ENCODE peak calls at places on chromosomes 2 and 18, in four cellular contexts. Y is A549, P is K562, T is IMR-90. C is an unnamed sample.

GRCh38 chr2:150494234-150494913 is 6.9 kb upstream of the RND3 start:
- DNase-seq in Y (no peak), P (no peak), T (no peak), C (no peak)

GRCh38 chr2:6780765-6781274 is 84.9 kb downstream of the CMPK2 start:
- DNase-seq in Y (no peak), P (no peak), T (peak; percentile 24), C (peak; percentile 76)

GRCh38 chr18:7904529-7904928 is 337.4 kb downstream of the PTPRM start:
- DNase-seq in Y (peak; percentile 70), P (no peak), T (peak; percentile 95), C (no peak)

GRCh38 chr2:75136001-75136400 is 63.3 kb downstream of the TACR1 start:
- DNase-seq in Y (no peak), P (no peak), T (no peak), C (no peak)

GRCh38 chr2:239593455-239593854 is 192.6 kb upstream of the HDAC4 start:
- DNase-seq in Y (no peak), P (no peak), T (no peak), C (no peak)

GRCh38 chr2:197240713-197241050 is 69.9 kb downstream of the ANKRD44 start:
- DNase-seq in Y (no peak), P (no peak), T (no peak), C (no peak)

GRCh38 chr2:101341421-101341820 is 32.9 kb upstream of the RNF149 start:
- DNase-seq in Y (no peak), P (peak; percentile 35), T (no peak), C (no peak)

GRCh38 chr2:33122726-33123125 is 176.0 kb downstream of the LTBP1 start:
- DNase-seq in Y (no peak), P (peak; percentile 50), T (no peak), C (no peak)

GRCh38 chr2:174176898-174177297 is 71.4 kb downstream of the OLA1 start:
- DNase-seq in Y (no peak), P (no peak), T (peak; percentile 44), C (no peak)

GRCh38 chr18:28582724-28583123 is 405.8 kb upstream of the CDH2 start:
- DNase-seq in Y (no peak), P (no peak), T (no peak), C (no peak)

GRCh38 chr2:25253153-25253617 is 84.8 kb upstream of the POMC start:
- DNase-seq in Y (no peak), P (no peak), T (no peak), C (no peak)

GRCh38 chr2:239286901-239287300 is 113.9 kb downstream of the HDAC4 start:
- DNase-seq in Y (no peak), P (no peak), T (no peak), C (no peak)

GRCh38 chr2:27710640-27711430 is 47.1 kb downstream of the SLC4A1AP start:
- DNase-seq in Y (peak; percentile 75), P (no peak), T (peak; percentile 45), C (no peak)

DNA sequence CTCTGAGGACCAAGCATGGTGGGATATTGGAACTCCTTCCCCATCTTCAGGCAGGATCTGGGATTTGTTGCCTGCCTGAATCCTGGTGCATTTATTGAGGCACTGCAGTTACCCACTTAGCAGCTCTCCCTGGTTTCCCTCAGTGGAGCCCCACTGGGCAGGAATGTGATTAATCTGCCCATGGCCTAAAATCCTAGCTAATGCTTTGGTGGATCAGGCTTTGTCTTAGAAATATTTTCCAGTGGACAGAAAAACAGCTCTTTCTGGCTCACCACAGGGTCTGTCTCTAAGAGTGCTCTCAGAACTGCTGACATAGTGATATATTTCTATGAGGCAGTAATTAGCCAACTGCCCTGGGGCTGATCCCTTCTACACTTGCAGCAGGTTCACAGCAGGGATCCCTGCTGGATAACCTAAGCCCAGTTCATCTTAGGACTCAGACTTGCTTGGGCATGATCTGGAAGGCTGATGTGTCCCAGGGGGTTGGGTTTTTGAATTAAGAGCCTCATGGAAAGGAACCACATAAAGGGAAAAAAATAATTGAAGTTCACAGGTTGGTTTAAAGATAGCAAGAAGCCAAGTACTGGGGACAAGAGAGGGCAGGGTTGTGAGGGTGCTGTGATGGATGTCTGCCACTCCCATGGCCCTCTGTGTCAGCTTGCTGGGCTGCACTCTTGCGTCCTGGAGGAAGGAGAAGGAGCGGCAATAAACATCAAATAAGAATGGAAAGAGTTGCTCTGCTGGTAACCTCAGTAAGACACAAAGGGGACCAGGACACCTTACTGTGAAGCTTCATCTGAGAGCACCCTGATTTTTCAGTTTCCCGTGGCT is 44.2 kb upstream of the ZDBF2 start:
- DNase-seq in Y (no peak), P (no peak), T (no peak), C (peak; percentile 38)
- TF ChIP-seq CTCF in Y (no peak), P (no peak), T (no peak), C (no peak)

DNA sequence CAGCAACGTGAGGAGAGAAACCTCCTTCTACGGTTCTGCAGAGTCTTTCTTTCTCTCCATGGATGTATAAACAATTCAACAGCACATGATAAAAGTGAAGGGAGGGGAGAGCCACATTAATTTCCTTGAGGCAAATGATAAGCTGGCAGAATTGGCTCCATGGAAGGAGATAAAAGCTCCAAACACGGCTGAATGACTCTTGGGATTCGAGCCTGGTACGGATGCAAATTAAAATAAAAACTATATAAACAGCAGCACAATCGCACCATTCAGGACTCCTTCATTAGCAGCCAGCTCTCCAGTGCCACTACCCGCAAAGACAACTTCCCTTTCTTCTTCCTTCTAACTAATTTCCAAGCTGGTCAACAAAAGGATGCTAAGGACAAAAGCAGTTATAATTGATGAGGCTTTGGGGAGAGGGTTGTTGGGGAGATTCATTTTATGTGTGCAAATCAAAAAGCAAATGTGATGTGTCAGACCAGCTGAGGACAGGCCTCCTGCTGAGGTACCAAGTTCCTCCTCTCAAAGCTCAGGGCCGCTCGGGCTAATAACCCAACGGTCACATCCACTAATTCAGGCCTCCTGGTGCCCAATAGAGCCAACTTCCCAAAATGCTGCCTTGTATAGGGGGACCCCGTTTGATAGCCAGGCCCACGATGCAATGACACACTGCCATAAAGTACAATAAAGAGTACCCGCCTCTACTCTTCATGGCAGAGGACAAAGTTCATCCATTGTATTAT is 88.5 kb upstream of the RTN4 start:
- DNase-seq in Y (no peak), P (no peak), T (no peak), C (no peak)
- TF ChIP-seq RCOR1 in Y (no peak), P (no peak), T (no peak), C (no peak)

GRCh38 chr2:23639406-23639982 is 254.5 kb downstream of the KLHL29 start:
- DNase-seq in Y (no peak), P (no peak), T (no peak), C (no peak)
- TF ChIP-seq CTCF in Y (no peak), P (peak; percentile 31), T (no peak), C (no peak)

GRCh38 chr2:229719926-229720652 is 5.7 kb upstream of the DNER start:
- DNase-seq in Y (no peak), P (no peak), T (peak; percentile 17), C (no peak)
- TF ChIP-seq RCOR1 in Y (no peak), P (no peak), T (no peak), C (no peak)

GRCh38 chr2:70039366-70039765 is 47.9 kb upstream of the PCBP1 start:
- DNase-seq in Y (no peak), P (peak; percentile 32), T (no peak), C (no peak)

GRCh38 chr2:70035344-70035844 is 51.9 kb upstream of the PCBP1 start:
- DNase-seq in Y (no peak), P (no peak), T (peak; percentile 63), C (no peak)

GRCh38 chr2:70042246-70042645 is 45.0 kb upstream of the PCBP1 start:
- DNase-seq in Y (no peak), P (no peak), T (no peak), C (no peak)

GRCh38 chr2:70041666-70042065 is 45.6 kb upstream of the PCBP1 start:
- DNase-seq in Y (no peak), P (no peak), T (peak; percentile 28), C (no peak)

DNA sequence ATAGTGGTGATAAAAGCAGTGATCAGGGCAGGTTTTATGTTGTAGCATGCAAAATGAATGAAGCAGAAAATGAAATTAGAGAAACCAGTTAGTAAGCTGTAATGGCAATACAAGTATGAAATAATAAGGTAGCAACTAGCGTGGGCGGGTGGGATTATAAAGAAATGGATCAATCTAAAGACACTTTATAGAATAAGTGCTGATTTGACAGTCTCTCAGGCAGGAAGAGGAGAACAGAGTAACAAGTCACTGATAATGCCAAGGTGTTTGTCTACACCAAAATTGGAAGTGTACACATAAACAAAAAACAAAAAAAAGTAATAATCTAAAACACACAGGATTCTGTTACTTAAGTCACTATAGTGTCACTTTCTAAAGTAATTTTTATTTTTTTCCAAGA is 51.0 kb upstream of the PCBP1 start:
- DNase-seq in Y (no peak), P (no peak), T (no peak), C (no peak)
- TF ChIP-seq CTCF in Y (no peak), P (no peak), T (no peak), C (no peak)

DNA sequence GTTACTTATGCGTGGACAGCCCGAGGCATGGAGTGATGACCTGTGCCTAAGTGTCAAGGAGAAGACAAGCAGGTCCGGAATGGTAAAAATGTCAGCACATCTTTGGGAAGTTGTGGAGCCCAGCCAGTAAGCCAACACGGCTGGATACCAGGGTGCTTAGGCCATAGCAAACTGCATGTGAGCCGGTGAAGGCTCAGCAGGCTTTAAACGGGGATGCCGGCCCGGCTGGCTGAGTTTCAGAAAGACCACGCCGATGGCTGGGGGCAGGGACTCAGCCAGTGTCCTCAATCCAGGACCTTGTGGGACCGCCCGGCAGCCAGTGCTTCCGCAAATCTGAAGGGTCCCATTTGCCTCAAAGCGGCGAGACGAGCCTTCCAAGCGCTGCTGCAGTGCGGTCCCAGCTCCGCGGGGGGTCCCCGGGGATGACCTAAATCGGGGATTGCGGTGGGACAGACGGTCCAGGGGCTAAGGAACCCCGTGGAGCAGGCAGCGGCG is 946 bp upstream of the AGAP1 start:
- DNase-seq in Y (no peak), P (no peak), T (no peak), C (no peak)
- TF ChIP-seq RCOR1 in Y (no peak), P (no peak), T (no peak), C (no peak)